ENCODE peak calls at places on chromosomes 3 and 15, in eight cellular contexts. T, Q, V, M, J, A, O and K are unnamed samples.

GRCh38 chr3:106438916-106439315 is 570.1 kb upstream of the CBLB start:
- DNase-seq in T (no peak), Q (no peak), V (no peak), M (no peak), J (no peak), A (no peak), O (no peak), K (no peak)

GRCh38 chr15:98997312-98997711 is 10.3 kb downstream of the PGPEP1L start:
- DNase-seq in T (no peak), Q (no peak), V (no peak), M (no peak), J (no peak), A (no peak), O (no peak), K (no peak)

GRCh38 chr15:35195031-35195430 is 109.9 kb upstream of the NANOGP8 start:
- DNase-seq in T (no peak), Q (no peak), V (no peak), M (no peak), J (no peak), A (no peak), O (no peak), K (no peak)

GRCh38 chr3:184656991-184657669 is 54.7 kb downstream of the MAGEF1 start:
- DNase-seq in T (peak; percentile 55), Q (peak; percentile 67), V (no peak), M (peak; percentile 62), J (peak; percentile 71), A (peak; percentile 36), O (no peak), K (no peak)

GRCh38 chr3:105359098-105359762 is 7.5 kb upstream of the ALCAM start:
- DNase-seq in T (no peak), Q (peak; percentile 71), V (no peak), M (no peak), J (peak; percentile 78), A (peak; percentile 84), O (no peak), K (no peak)

GRCh38 chr3:180383332-180384020 is 218.5 kb upstream of the TTC14 start:
- DNase-seq in T (no peak), Q (no peak), V (no peak), M (no peak), J (peak; percentile 11), A (peak; percentile 33), O (no peak), K (no peak)

GRCh38 chr3:64612082-64612860 is 75.5 kb downstream of the ADAMTS9 start:
- DNase-seq in T (no peak), Q (peak; percentile 93), V (no peak), M (no peak), J (peak; percentile 49), A (peak; percentile 65), O (no peak), K (no peak)

GRCh38 chr15:43293402-43293801 is 26.7 kb upstream of the TGM5 start:
- DNase-seq in T (no peak), Q (no peak), V (no peak), M (no peak), J (no peak), A (no peak), O (no peak), K (no peak)

GRCh38 chr15:80934761-80935221 is 54.8 kb downstream of the MESD start:
- DNase-seq in T (no peak), Q (peak; percentile 84), V (peak; percentile 24), M (no peak), J (peak; percentile 74), A (peak; percentile 57), O (no peak), K (no peak)

GRCh38 chr3:38634133-38634532 is 15.4 kb downstream of the SCN5A start:
- DNase-seq in T (no peak), Q (peak; percentile 11), V (peak; percentile 25), M (no peak), J (peak; percentile 62), A (peak; percentile 49), O (no peak), K (no peak)

GRCh38 chr15:27017168-27017809 is 46.3 kb downstream of the GABRG3 start:
- DNase-seq in T (peak; percentile 11), Q (peak; percentile 69), V (peak; percentile 44), M (peak; percentile 17), J (peak; percentile 58), A (peak; percentile 37), O (no peak), K (no peak)

GRCh38 chr3:149042766-149043386 is 43.5 kb downstream of the HLTF start:
- DNase-seq in T (no peak), Q (peak; percentile 48), V (no peak), M (no peak), J (peak; percentile 72), A (peak; percentile 77), O (no peak), K (no peak)

GRCh38 chr15:75031773-75032302 is 8.4 kb downstream of the PPCDC start:
- DNase-seq in T (no peak), Q (no peak), V (no peak), M (no peak), J (no peak), A (no peak), O (no peak), K (no peak)

GRCh38 chr3:155675094-155675493 is 69.8 kb downstream of the PLCH1 start:
- DNase-seq in T (no peak), Q (no peak), V (no peak), M (no peak), J (no peak), A (no peak), O (no peak), K (no peak)

GRCh38 chr3:12187448-12188327 is 29.0 kb upstream of the TIMP4 start:
- DNase-seq in T (no peak), Q (peak; percentile 77), V (no peak), M (no peak), J (peak; percentile 71), A (peak; percentile 73), O (no peak), K (no peak)

GRCh38 chr3:159416854-159417253 is 571.8 kb upstream of the IL12A start:
- DNase-seq in T (no peak), Q (peak; percentile 19), V (no peak), M (no peak), J (peak; percentile 45), A (peak; percentile 20), O (no peak), K (no peak)

GRCh38 chr3:125002834-125003368 is 52.9 kb downstream of the HEG1 start:
- DNase-seq in T (no peak), Q (no peak), V (no peak), M (no peak), J (no peak), A (no peak), O (no peak), K (no peak)

GRCh38 chr3:197029511-197030167 is at the start of gene MELTF:
- DNase-seq in T (no peak), Q (peak; percentile 79), V (no peak), M (no peak), J (peak; percentile 71), A (peak; percentile 57), O (no peak), K (no peak)

GRCh38 chr3:155712008-155712407 is 32.9 kb downstream of the PLCH1 start:
- DNase-seq in T (no peak), Q (no peak), V (no peak), M (no peak), J (no peak), A (peak; percentile 69), O (no peak), K (no peak)

GRCh38 chr3:107676469-107677309 is 153.9 kb downstream of the BBX start:
- DNase-seq in T (no peak), Q (peak; percentile 51), V (no peak), M (no peak), J (peak; percentile 43), A (peak; percentile 56), O (no peak), K (no peak)

GRCh38 chr3:128607710-128608048 is 42.9 kb downstream of the RPN1 start:
- DNase-seq in T (no peak), Q (no peak), V (no peak), M (no peak), J (no peak), A (no peak), O (no peak), K (no peak)

GRCh38 chr3:183253364-183253960 is 409 bp downstream of the B3GNT5 start:
- DNase-seq in T (no peak), Q (peak; percentile 86), V (no peak), M (no peak), J (peak; percentile 41), A (peak; percentile 73), O (no peak), K (no peak)

GRCh38 chr3:181712505-181713299 is 977 bp downstream of the SOX2 start:
- DNase-seq in T (no peak), Q (no peak), V (no peak), M (no peak), J (no peak), A (no peak), O (no peak), K (no peak)

GRCh38 chr15:68874788-68875187 is 54.1 kb upstream of the ANP32A start:
- DNase-seq in T (no peak), Q (no peak), V (no peak), M (no peak), J (no peak), A (no peak), O (no peak), K (no peak)
- H3K4me3 ChIP-seq in T (no peak overlapping the region), Q (no peak overlapping the region), V (no peak overlapping the region), M (no peak overlapping the region), J (no peak overlapping the region), A (no peak overlapping the region), O (no peak overlapping the region), K (no peak overlapping the region)

GRCh38 chr15:63379492-63380150 is 2.0 kb downstream of the CA12 start:
- DNase-seq in T (no peak), Q (no peak), V (no peak), M (no peak), J (no peak), A (no peak), O (no peak), K (no peak)
- H3K4me3 ChIP-seq in T (no peak overlapping the region), Q (no peak overlapping the region), V (peak overlapping the region; percentile 77), M (peak overlapping the region; percentile 73), J (no peak overlapping the region), A (peak overlapping the region; percentile 70), O (no peak overlapping the region), K (no peak overlapping the region)

GRCh38 chr3:57596495-57597239 is 477 bp downstream of the ARF4 start:
- DNase-seq in T (peak; percentile 89), Q (peak; percentile 97), V (no peak), M (peak; percentile 74), J (peak; percentile 91), A (peak; percentile 92), O (peak; percentile 86), K (peak; percentile 93)

GRCh38 chr3:57597240-57597972 is at the start of gene ARF4:
- DNase-seq in T (peak; percentile 97), Q (peak; percentile 100), V (peak; percentile 99), M (peak; percentile 96), J (peak; percentile 99), A (peak; percentile 100), O (peak; percentile 99), K (peak; percentile 100)

GRCh38 chr3:57594576-57594975 is 2.6 kb downstream of the ARF4 start:
- DNase-seq in T (no peak), Q (no peak), V (no peak), M (no peak), J (no peak), A (no peak), O (no peak), K (no peak)

GRCh38 chr3:57592306-57592705 is 4.8 kb downstream of the ARF4 start:
- DNase-seq in T (no peak), Q (no peak), V (no peak), M (no peak), J (no peak), A (no peak), O (no peak), K (no peak)

GRCh38 chr3:57594144-57594543 is 3.0 kb downstream of the ARF4 start:
- DNase-seq in T (no peak), Q (no peak), V (no peak), M (no peak), J (no peak), A (no peak), O (no peak), K (no peak)
- H3K4me3 ChIP-seq in T (peak overlapping the region; percentile 92), Q (no peak overlapping the region), V (peak overlapping the region; percentile 67), M (peak overlapping the region; percentile 75), J (no peak overlapping the region), A (peak overlapping the region; percentile 100), O (peak overlapping the region; percentile 88), K (peak overlapping the region; percentile 95)

GRCh38 chr3:86985427-86985826 is 5.5 kb downstream of the VGLL3 start:
- DNase-seq in T (no peak), Q (no peak), V (no peak), M (no peak), J (no peak), A (peak; percentile 37), O (no peak), K (no peak)
- H3K4me3 ChIP-seq in T (no peak overlapping the region), Q (no peak overlapping the region), V (no peak overlapping the region), M (peak overlapping the region; percentile 39), J (peak overlapping the region; percentile 29), A (no peak overlapping the region), O (no peak overlapping the region), K (no peak overlapping the region)